ENCODE peak calls at places on chromosomes 6 and 20, in nine cellular contexts. One of them, this sample, is unnamed.

GRCh38 chr6:109060585-109060984 is 34.1 kb downstream of the SESN1 start:
- DNase-seq in CD8-positive, alpha-beta T cell: no peak
- DNase-seq in GM12878: no peak
- DNase-seq in lower lobe of right lung: no peak
- DNase-seq in foreskin keratinocyte: no peak
- DNase-seq in heart right ventricle: no peak
- DNase-seq in left ventricle myocardium inferior: no peak
- DNase-seq in cardiac muscle cell: no peak
- DNase-seq in spleen: no peak
- DNase-seq in this sample: no peak

GRCh38 chr20:9945406-9945805 is 89.4 kb upstream of the ANKEF1 start:
- DNase-seq in lower lobe of right lung: no peak
- DNase-seq in GM12878: no peak
- DNase-seq in heart right ventricle: no peak
- DNase-seq in spleen: no peak
- DNase-seq in foreskin keratinocyte: peak
- DNase-seq in left ventricle myocardium inferior: no peak
- DNase-seq in CD8-positive, alpha-beta T cell: no peak
- DNase-seq in cardiac muscle cell: no peak
- DNase-seq in this sample: no peak

GRCh38 chr20:24816907-24817306 is 132.2 kb upstream of the CST7 start:
- DNase-seq in lower lobe of right lung: no peak
- DNase-seq in left ventricle myocardium inferior: no peak
- DNase-seq in foreskin keratinocyte: no peak
- DNase-seq in cardiac muscle cell: no peak
- DNase-seq in GM12878: no peak
- DNase-seq in spleen: no peak
- DNase-seq in heart right ventricle: no peak
- DNase-seq in CD8-positive, alpha-beta T cell: no peak
- DNase-seq in this sample: no peak

GRCh38 chr6:10668126-10668917 is 26.1 kb downstream of the C6orf52 start:
- DNase-seq in foreskin keratinocyte: no peak
- DNase-seq in GM12878: no peak
- DNase-seq in spleen: no peak
- DNase-seq in cardiac muscle cell: no peak
- DNase-seq in CD8-positive, alpha-beta T cell: no peak
- DNase-seq in heart right ventricle: no peak
- DNase-seq in lower lobe of right lung: no peak
- DNase-seq in left ventricle myocardium inferior: no peak
- DNase-seq in this sample: no peak

GRCh38 chr6:137692806-137693205 is 174.3 kb upstream of the TNFAIP3 start:
- DNase-seq in lower lobe of right lung: no peak
- DNase-seq in heart right ventricle: no peak
- DNase-seq in foreskin keratinocyte: peak
- DNase-seq in CD8-positive, alpha-beta T cell: no peak
- DNase-seq in cardiac muscle cell: no peak
- DNase-seq in GM12878: no peak
- DNase-seq in spleen: no peak
- DNase-seq in left ventricle myocardium inferior: no peak
- DNase-seq in this sample: no peak

GRCh38 chr6:44257007-44257752 is at the start of gene SLC35B2:
- DNase-seq in cardiac muscle cell: peak
- DNase-seq in spleen: peak
- DNase-seq in lower lobe of right lung: peak
- DNase-seq in GM12878: no peak
- DNase-seq in foreskin keratinocyte: peak
- DNase-seq in CD8-positive, alpha-beta T cell: no peak
- DNase-seq in left ventricle myocardium inferior: peak
- DNase-seq in heart right ventricle: peak
- DNase-seq in this sample: peak

GRCh38 chr20:36404435-36404978 is 98.4 kb downstream of the DLGAP4 start:
- DNase-seq in lower lobe of right lung: no peak
- DNase-seq in CD8-positive, alpha-beta T cell: no peak
- DNase-seq in GM12878: no peak
- DNase-seq in left ventricle myocardium inferior: no peak
- DNase-seq in spleen: no peak
- DNase-seq in cardiac muscle cell: no peak
- DNase-seq in heart right ventricle: no peak
- DNase-seq in foreskin keratinocyte: no peak
- DNase-seq in this sample: no peak

GRCh38 chr6:87718662-87719433 is 16.8 kb upstream of the AKIRIN2 start:
- DNase-seq in heart right ventricle: no peak
- DNase-seq in lower lobe of right lung: no peak
- DNase-seq in left ventricle myocardium inferior: no peak
- DNase-seq in GM12878: no peak
- DNase-seq in foreskin keratinocyte: peak
- DNase-seq in CD8-positive, alpha-beta T cell: no peak
- DNase-seq in spleen: no peak
- DNase-seq in cardiac muscle cell: no peak
- DNase-seq in this sample: no peak

GRCh38 chr6:7419065-7419464 is 29.5 kb downstream of the RIOK1 start:
- DNase-seq in heart right ventricle: no peak
- DNase-seq in foreskin keratinocyte: no peak
- DNase-seq in spleen: no peak
- DNase-seq in left ventricle myocardium inferior: no peak
- DNase-seq in GM12878: no peak
- DNase-seq in CD8-positive, alpha-beta T cell: no peak
- DNase-seq in cardiac muscle cell: no peak
- DNase-seq in lower lobe of right lung: no peak
- DNase-seq in this sample: no peak

GRCh38 chr6:7417684-7418083 is 28.1 kb downstream of the RIOK1 start:
- DNase-seq in heart right ventricle: no peak
- DNase-seq in left ventricle myocardium inferior: no peak
- DNase-seq in foreskin keratinocyte: no peak
- DNase-seq in lower lobe of right lung: no peak
- DNase-seq in cardiac muscle cell: no peak
- DNase-seq in CD8-positive, alpha-beta T cell: no peak
- DNase-seq in GM12878: no peak
- DNase-seq in spleen: no peak
- DNase-seq in this sample: no peak

GRCh38 chr6:7421066-7421465 is 31.5 kb downstream of the RIOK1 start:
- DNase-seq in CD8-positive, alpha-beta T cell: no peak
- DNase-seq in left ventricle myocardium inferior: no peak
- DNase-seq in lower lobe of right lung: no peak
- DNase-seq in GM12878: no peak
- DNase-seq in spleen: no peak
- DNase-seq in heart right ventricle: no peak
- DNase-seq in cardiac muscle cell: no peak
- DNase-seq in foreskin keratinocyte: no peak
- DNase-seq in this sample: no peak

GRCh38 chr6:7414811-7415210 is 25.2 kb downstream of the RIOK1 start:
- DNase-seq in lower lobe of right lung: no peak
- DNase-seq in foreskin keratinocyte: peak
- DNase-seq in heart right ventricle: no peak
- DNase-seq in CD8-positive, alpha-beta T cell: no peak
- DNase-seq in cardiac muscle cell: no peak
- DNase-seq in left ventricle myocardium inferior: no peak
- DNase-seq in spleen: no peak
- DNase-seq in GM12878: no peak
- DNase-seq in this sample: no peak

DNA sequence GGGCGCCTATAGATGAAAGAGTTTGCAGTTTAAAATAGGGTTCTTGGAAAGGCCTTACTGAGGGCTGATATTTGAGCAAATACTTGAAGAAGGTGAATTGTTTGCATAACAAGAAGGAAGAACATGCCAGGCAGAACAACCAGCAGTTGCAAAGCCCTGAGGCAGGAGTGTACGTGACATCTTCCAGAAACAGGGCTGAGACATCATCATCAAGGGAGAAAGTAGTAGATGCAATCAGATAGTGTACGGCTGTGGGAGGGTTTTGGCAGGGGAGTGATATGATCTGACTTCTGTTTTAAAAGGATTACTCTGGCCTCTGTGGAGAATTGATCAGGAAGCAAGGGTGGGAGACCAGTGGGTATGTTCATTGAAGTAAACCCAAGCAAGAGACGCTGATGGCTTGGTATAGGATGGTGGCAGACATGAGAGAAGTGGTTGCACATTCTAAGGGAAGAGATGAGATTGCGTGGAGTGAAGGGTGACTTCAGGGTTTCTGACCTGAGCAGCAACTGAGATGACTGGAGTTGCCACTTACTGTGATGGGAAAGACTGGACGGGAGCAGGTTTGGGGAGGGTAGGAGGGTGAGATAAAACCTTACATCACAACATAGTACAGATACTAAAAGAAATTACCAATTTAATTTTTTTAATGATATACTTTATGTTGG is 28.8 kb downstream of the RIOK1 start:
- DNase-seq in heart right ventricle: no peak
- DNase-seq in foreskin keratinocyte: peak
- DNase-seq in GM12878: no peak
- DNase-seq in CD8-positive, alpha-beta T cell: no peak
- DNase-seq in spleen: no peak
- DNase-seq in lower lobe of right lung: no peak
- DNase-seq in cardiac muscle cell: no peak
- DNase-seq in left ventricle myocardium inferior: no peak
- DNase-seq in this sample: no peak
- H3K27ac ChIP-seq in heart right ventricle: no peak
- H3K27ac ChIP-seq in foreskin keratinocyte: no peak
- H3K27ac ChIP-seq in GM12878: no peak
- H3K27ac ChIP-seq in CD8-positive, alpha-beta T cell: no peak
- H3K27ac ChIP-seq in spleen: no peak
- H3K27ac ChIP-seq in lower lobe of right lung: no peak
- H3K27ac ChIP-seq in cardiac muscle cell: peak
- H3K27ac ChIP-seq in left ventricle myocardium inferior: no peak
- H3K27ac ChIP-seq in this sample: no peak

GRCh38 chr6:89681983-89682564 is 43.5 kb upstream of the LYRM2 start:
- DNase-seq in CD8-positive, alpha-beta T cell: no peak
- DNase-seq in spleen: no peak
- DNase-seq in foreskin keratinocyte: no peak
- DNase-seq in lower lobe of right lung: no peak
- DNase-seq in GM12878: no peak
- DNase-seq in cardiac muscle cell: no peak
- DNase-seq in heart right ventricle: no peak
- DNase-seq in left ventricle myocardium inferior: no peak
- DNase-seq in this sample: no peak

GRCh38 chr6:89680551-89680950 is 42.0 kb upstream of the LYRM2 start:
- DNase-seq in CD8-positive, alpha-beta T cell: no peak
- DNase-seq in lower lobe of right lung: no peak
- DNase-seq in left ventricle myocardium inferior: no peak
- DNase-seq in foreskin keratinocyte: no peak
- DNase-seq in spleen: no peak
- DNase-seq in GM12878: no peak
- DNase-seq in cardiac muscle cell: no peak
- DNase-seq in heart right ventricle: no peak
- DNase-seq in this sample: no peak

GRCh38 chr6:89678531-89678930 is 40.0 kb upstream of the LYRM2 start:
- DNase-seq in heart right ventricle: no peak
- DNase-seq in cardiac muscle cell: no peak
- DNase-seq in left ventricle myocardium inferior: no peak
- DNase-seq in CD8-positive, alpha-beta T cell: no peak
- DNase-seq in foreskin keratinocyte: no peak
- DNase-seq in spleen: no peak
- DNase-seq in GM12878: no peak
- DNase-seq in lower lobe of right lung: no peak
- DNase-seq in this sample: no peak

GRCh38 chr6:89679215-89680120 is 40.9 kb upstream of the LYRM2 start:
- DNase-seq in CD8-positive, alpha-beta T cell: no peak
- DNase-seq in lower lobe of right lung: no peak
- DNase-seq in foreskin keratinocyte: no peak
- DNase-seq in cardiac muscle cell: no peak
- DNase-seq in spleen: no peak
- DNase-seq in left ventricle myocardium inferior: no peak
- DNase-seq in GM12878: no peak
- DNase-seq in heart right ventricle: no peak
- DNase-seq in this sample: no peak

GRCh38 chr6:89680150-89680549 is 41.6 kb upstream of the LYRM2 start:
- DNase-seq in lower lobe of right lung: no peak
- DNase-seq in left ventricle myocardium inferior: no peak
- DNase-seq in heart right ventricle: no peak
- DNase-seq in foreskin keratinocyte: no peak
- DNase-seq in CD8-positive, alpha-beta T cell: no peak
- DNase-seq in spleen: no peak
- DNase-seq in GM12878: no peak
- DNase-seq in cardiac muscle cell: no peak
- DNase-seq in this sample: no peak
- H3K27ac ChIP-seq in lower lobe of right lung: no peak
- H3K27ac ChIP-seq in left ventricle myocardium inferior: peak
- H3K27ac ChIP-seq in heart right ventricle: no peak
- H3K27ac ChIP-seq in foreskin keratinocyte: no peak
- H3K27ac ChIP-seq in CD8-positive, alpha-beta T cell: no peak
- H3K27ac ChIP-seq in spleen: no peak
- H3K27ac ChIP-seq in GM12878: no peak
- H3K27ac ChIP-seq in cardiac muscle cell: no peak
- H3K27ac ChIP-seq in this sample: no peak

GRCh38 chr6:124968401-124968800 is 6.2 kb downstream of the RNF217 start:
- DNase-seq in GM12878: no peak
- DNase-seq in CD8-positive, alpha-beta T cell: no peak
- DNase-seq in spleen: no peak
- DNase-seq in heart right ventricle: no peak
- DNase-seq in lower lobe of right lung: no peak
- DNase-seq in left ventricle myocardium inferior: no peak
- DNase-seq in foreskin keratinocyte: no peak
- DNase-seq in cardiac muscle cell: peak
- DNase-seq in this sample: no peak
- H3K27ac ChIP-seq in GM12878: no peak
- H3K27ac ChIP-seq in CD8-positive, alpha-beta T cell: no peak
- H3K27ac ChIP-seq in spleen: no peak
- H3K27ac ChIP-seq in heart right ventricle: no peak
- H3K27ac ChIP-seq in lower lobe of right lung: no peak
- H3K27ac ChIP-seq in left ventricle myocardium inferior: no peak
- H3K27ac ChIP-seq in foreskin keratinocyte: no peak
- H3K27ac ChIP-seq in cardiac muscle cell: no peak
- H3K27ac ChIP-seq in this sample: no peak

GRCh38 chr20:14986656-14987055 is 649.2 kb upstream of the FLRT3 start:
- DNase-seq in CD8-positive, alpha-beta T cell: no peak
- DNase-seq in cardiac muscle cell: no peak
- DNase-seq in lower lobe of right lung: no peak
- DNase-seq in spleen: no peak
- DNase-seq in heart right ventricle: no peak
- DNase-seq in foreskin keratinocyte: no peak
- DNase-seq in left ventricle myocardium inferior: no peak
- DNase-seq in GM12878: no peak
- DNase-seq in this sample: no peak

GRCh38 chr20:14984768-14985622 is 647.6 kb upstream of the FLRT3 start:
- DNase-seq in heart right ventricle: no peak
- DNase-seq in foreskin keratinocyte: no peak
- DNase-seq in CD8-positive, alpha-beta T cell: no peak
- DNase-seq in left ventricle myocardium inferior: no peak
- DNase-seq in cardiac muscle cell: peak
- DNase-seq in spleen: no peak
- DNase-seq in lower lobe of right lung: no peak
- DNase-seq in GM12878: no peak
- DNase-seq in this sample: no peak

GRCh38 chr20:14984305-14984704 is 646.9 kb upstream of the FLRT3 start:
- DNase-seq in foreskin keratinocyte: no peak
- DNase-seq in spleen: no peak
- DNase-seq in heart right ventricle: no peak
- DNase-seq in cardiac muscle cell: no peak
- DNase-seq in GM12878: no peak
- DNase-seq in lower lobe of right lung: no peak
- DNase-seq in CD8-positive, alpha-beta T cell: no peak
- DNase-seq in left ventricle myocardium inferior: no peak
- DNase-seq in this sample: no peak

GRCh38 chr20:14989891-14990290 is 652.5 kb upstream of the FLRT3 start:
- DNase-seq in left ventricle myocardium inferior: no peak
- DNase-seq in foreskin keratinocyte: no peak
- DNase-seq in cardiac muscle cell: no peak
- DNase-seq in spleen: no peak
- DNase-seq in heart right ventricle: no peak
- DNase-seq in CD8-positive, alpha-beta T cell: no peak
- DNase-seq in lower lobe of right lung: no peak
- DNase-seq in GM12878: no peak
- DNase-seq in this sample: no peak

DNA sequence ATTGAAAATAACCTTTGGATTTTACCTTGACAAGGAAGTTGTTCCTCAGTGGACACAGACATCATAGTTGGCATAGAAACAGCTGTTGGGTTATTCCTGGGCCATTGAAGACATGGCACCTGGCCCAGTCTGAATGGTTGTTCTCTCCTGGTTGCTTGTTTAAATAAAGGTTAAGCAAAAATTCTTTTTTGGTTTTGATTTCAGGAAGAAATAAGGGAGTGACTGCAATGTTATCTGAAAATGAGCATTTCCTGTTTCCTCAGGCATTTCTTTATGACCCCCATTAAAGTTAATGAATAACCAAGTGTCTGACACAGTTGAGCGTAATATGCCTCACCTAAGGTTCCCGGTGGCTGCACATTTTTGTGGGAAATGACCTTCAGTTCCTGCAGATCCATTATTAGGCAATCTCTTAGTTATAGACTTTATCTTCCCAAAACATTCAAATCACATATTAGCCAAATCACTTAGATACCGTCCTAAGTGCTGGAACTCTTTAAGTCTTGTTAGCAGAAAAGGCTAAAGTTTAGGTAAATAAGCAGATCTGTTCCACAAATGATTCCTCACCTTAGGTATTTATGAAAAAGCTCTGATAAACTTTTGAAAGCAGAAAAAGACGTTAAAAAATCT is 648.7 kb upstream of the FLRT3 start:
- DNase-seq in left ventricle myocardium inferior: no peak
- DNase-seq in spleen: no peak
- DNase-seq in cardiac muscle cell: no peak
- DNase-seq in lower lobe of right lung: peak
- DNase-seq in CD8-positive, alpha-beta T cell: no peak
- DNase-seq in heart right ventricle: no peak
- DNase-seq in foreskin keratinocyte: no peak
- DNase-seq in GM12878: no peak
- DNase-seq in this sample: no peak
- H3K27ac ChIP-seq in left ventricle myocardium inferior: no peak
- H3K27ac ChIP-seq in spleen: no peak
- H3K27ac ChIP-seq in cardiac muscle cell: no peak
- H3K27ac ChIP-seq in lower lobe of right lung: peak
- H3K27ac ChIP-seq in CD8-positive, alpha-beta T cell: no peak
- H3K27ac ChIP-seq in heart right ventricle: no peak
- H3K27ac ChIP-seq in foreskin keratinocyte: no peak
- H3K27ac ChIP-seq in GM12878: no peak
- H3K27ac ChIP-seq in this sample: no peak

This sample was measured in caudate nucleus.